ENCODE peak calls at places on chromosomes 1 and 21, in four cellular contexts. A is endothelial cell, I is MM.1S, K is RWPE1. M is an unnamed sample.

GRCh38 chr1:64006276-64007051 is 197.0 kb upstream of the UBE2U start:
- DNase-seq in A (no peak), I (no peak), K (peak), M (no peak)

GRCh38 chr1:197944485-197944884 is 27.3 kb downstream of the LHX9 start:
- DNase-seq in A (no peak), I (no peak), K (no peak), M (no peak)

GRCh38 chr1:214008791-214009612 is 21.2 kb downstream of the PROX1 start:
- DNase-seq in A (no peak), I (no peak), K (no peak), M (no peak)

GRCh38 chr21:44875341-44875740 is 1.9 kb upstream of the PTTG1IP start:
- DNase-seq in A (no peak), I (peak), K (no peak), M (no peak)

GRCh38 chr1:2373551-2374259 is 17.6 kb downstream of the MORN1 start:
- DNase-seq in A (no peak), I (no peak), K (no peak), M (no peak)

GRCh38 chr21:44681861-44682579 is at the start of gene KRTAP12-1:
- DNase-seq in A (no peak), I (no peak), K (no peak), M (no peak)

GRCh38 chr21:43034098-43034497 is 41.5 kb downstream of the CBS start:
- DNase-seq in A (no peak), I (no peak), K (no peak), M (no peak)

GRCh38 chr1:44828003-44828651 is 14.9 kb downstream of the PTCH2 start:
- DNase-seq in A (no peak), I (no peak), K (no peak), M (no peak)

GRCh38 chr1:63968663-63969460 is 195.0 kb downstream of the ROR1 start:
- DNase-seq in A (no peak), I (no peak), K (no peak), M (no peak)

GRCh38 chr21:31264574-31264973 is 79.5 kb downstream of the TIAM1 start:
- DNase-seq in A (no peak), I (no peak), K (no peak), M (no peak)
- TF ChIP-seq CTCF in A (no peak), I (no peak), K (no peak), M (no peak)

DNA sequence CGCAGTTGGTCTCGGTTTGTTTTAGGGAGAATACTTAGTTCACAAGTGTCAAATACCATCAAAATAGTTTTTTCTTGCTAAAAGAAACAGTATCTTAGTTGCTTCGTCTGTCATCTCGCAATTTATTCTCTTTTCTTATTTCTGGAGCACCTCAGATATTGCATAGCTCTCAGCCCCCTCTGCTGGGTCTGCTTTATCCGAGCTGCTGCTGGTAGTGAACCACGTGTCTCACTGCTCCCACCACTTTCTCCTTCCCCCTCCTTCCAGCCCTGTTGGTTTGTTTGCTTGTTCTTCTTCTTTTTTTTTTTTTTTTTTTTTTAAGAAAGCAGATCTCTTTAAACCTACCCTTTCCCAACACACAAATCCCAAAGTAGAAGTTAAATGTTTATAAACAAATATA is 170.8 kb downstream of the EDEM3 start:
- DNase-seq in A (no peak), I (no peak), K (no peak), M (no peak)
- TF ChIP-seq CTCF in A (no peak), I (no peak), K (no peak), M (no peak)

GRCh38 chr1:85347908-85348307 is 71.5 kb upstream of the BCL10 start:
- DNase-seq in A (no peak), I (no peak), K (no peak), M (no peak)
- TF ChIP-seq CTCF in A (no peak), I (no peak), K (no peak), M (no peak)

GRCh38 chr1:42479621-42480020 is 16.5 kb downstream of the CCDC30 start:
- DNase-seq in A (no peak), I (no peak), K (peak), M (no peak)
- TF ChIP-seq CTCF in A (peak), I (no peak), K (no peak), M (no peak)

DNA sequence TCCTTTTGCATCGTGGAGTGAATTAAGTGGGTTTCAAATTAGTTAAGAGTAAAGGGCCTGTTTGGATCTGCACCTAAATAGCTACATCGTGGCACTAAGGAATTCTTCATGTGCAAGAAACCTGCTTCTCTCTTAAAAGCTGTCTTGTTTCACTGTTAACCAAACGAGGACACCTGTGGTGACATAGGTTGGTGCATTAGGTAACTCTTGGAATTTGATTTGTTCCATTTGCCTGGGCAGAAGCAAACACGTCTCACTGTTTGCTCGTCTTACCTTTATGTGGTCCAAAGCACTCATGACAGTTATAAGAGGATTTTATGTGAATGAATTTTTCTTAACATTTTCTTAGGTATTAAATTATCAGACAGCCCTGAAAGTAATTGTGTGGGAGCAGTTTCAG is 60.9 kb downstream of the PRDM2 start:
- DNase-seq in A (no peak), I (no peak), K (no peak), M (no peak)
- TF ChIP-seq CTCF in A (no peak), I (no peak), K (no peak), M (no peak)

GRCh38 chr1:61184714-61185106 is 102.3 kb downstream of the NFIA start:
- DNase-seq in A (no peak), I (no peak), K (no peak), M (no peak)

GRCh38 chr1:61181016-61181560 is 98.7 kb downstream of the NFIA start:
- DNase-seq in A (no peak), I (no peak), K (no peak), M (no peak)

GRCh38 chr1:61184035-61184713 is 101.8 kb downstream of the NFIA start:
- DNase-seq in A (no peak), I (no peak), K (peak), M (no peak)

GRCh38 chr1:61183471-61184034 is 101.2 kb downstream of the NFIA start:
- DNase-seq in A (no peak), I (no peak), K (no peak), M (no peak)

GRCh38 chr1:61182049-61182448 is 99.7 kb downstream of the NFIA start:
- DNase-seq in A (no peak), I (no peak), K (peak), M (no peak)
- TF ChIP-seq CTCF in A (no peak), I (no peak), K (no peak), M (no peak)

GRCh38 chr1:152052606-152053005 is 15.8 kb upstream of the S100A11 start:
- DNase-seq in A (peak), I (peak), K (peak), M (peak)

GRCh38 chr1:152048641-152048970 is 11.8 kb upstream of the S100A11 start:
- DNase-seq in A (no peak), I (no peak), K (no peak), M (no peak)

GRCh38 chr1:152049291-152050073 is 12.7 kb upstream of the S100A11 start:
- DNase-seq in A (no peak), I (no peak), K (peak), M (no peak)

GRCh38 chr1:152053375-152053774 is 16.6 kb upstream of the S100A11 start:
- DNase-seq in A (no peak), I (no peak), K (no peak), M (no peak)

DNA sequence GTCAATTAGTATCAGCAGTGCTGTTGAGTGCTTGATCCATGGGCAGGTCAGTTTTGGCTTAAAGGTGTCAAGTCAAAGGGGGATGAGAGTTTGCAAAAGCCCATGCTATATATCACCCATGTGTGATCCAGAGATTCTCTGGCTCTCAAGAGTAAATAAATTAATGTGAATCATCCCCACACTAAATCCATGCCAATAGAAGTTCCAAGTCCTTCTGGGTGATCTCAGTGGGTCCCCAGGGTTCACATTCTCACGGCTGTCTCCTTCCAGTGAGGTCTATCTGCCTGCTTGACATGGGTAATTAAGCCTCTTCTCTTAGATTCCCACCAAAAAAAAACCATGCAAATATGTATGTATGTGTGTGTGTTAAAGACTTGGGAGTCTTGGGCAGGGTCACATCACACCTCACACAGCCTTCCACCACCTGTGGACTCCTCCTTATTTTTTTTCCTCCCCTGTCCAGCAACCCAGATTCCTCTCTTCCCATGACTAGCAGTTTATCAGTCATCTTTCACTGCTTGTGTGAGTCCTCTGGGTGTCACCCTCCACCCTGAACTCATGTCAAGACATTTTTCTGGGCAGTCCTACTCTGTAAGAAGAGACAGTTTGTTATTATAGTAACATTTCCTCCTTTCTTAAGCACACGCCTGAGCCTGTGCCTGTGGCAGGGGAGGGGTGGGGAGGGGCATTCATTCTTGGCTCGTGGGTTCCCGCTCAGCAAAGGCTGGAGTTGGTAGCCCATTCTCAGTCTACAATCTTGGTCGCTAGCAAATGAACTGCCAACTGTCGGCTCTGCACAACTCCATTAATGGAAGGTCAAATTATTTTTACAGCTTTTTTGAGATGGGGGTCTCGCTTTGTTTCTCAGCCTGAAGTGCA is 14.3 kb upstream of the S100A11 start:
- DNase-seq in A (no peak), I (no peak), K (peak), M (no peak)
- TF ChIP-seq CTCF in A (no peak), I (no peak), K (peak), M (no peak)

GRCh38 chr1:14500912-14501311 is 97.6 kb upstream of the KAZN start:
- DNase-seq in A (no peak), I (no peak), K (no peak), M (no peak)

GRCh38 chr1:14498839-14499238 is 99.6 kb upstream of the KAZN start:
- DNase-seq in A (no peak), I (no peak), K (no peak), M (no peak)

GRCh38 chr1:14500041-14500440 is 98.4 kb upstream of the KAZN start:
- DNase-seq in A (no peak), I (no peak), K (no peak), M (no peak)

GRCh38 chr1:14499312-14500040 is 99.0 kb upstream of the KAZN start:
- DNase-seq in A (no peak), I (no peak), K (no peak), M (no peak)

GRCh38 chr1:14494931-14495330 is 103.6 kb upstream of the KAZN start:
- DNase-seq in A (no peak), I (no peak), K (no peak), M (no peak)
- TF ChIP-seq CTCF in A (no peak), I (no peak), K (no peak), M (no peak)

GRCh38 chr1:88683848-88684481 is at the start of gene PKN2:
- DNase-seq in A (peak), I (peak), K (peak), M (peak)
- TF ChIP-seq CTCF in A (peak), I (peak), K (no peak), M (peak)

DNA sequence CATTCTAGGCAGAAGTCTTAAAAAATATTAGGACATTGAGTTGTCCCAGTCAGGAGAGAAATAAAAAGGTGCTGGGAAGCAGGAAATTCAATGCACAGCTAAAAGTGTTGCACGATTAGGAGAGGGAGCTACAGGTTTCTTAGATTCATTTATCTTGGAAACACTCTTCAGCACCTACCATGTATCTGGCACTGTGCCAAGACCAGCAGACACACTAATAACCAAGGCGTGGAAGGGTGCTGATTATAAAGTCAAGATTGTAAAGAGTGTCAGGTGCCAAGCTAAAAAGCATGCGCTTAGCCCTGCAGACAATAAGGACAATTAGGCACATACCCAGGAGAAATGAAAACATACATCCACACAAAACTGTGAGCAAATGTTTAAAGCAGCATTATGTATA is 129.9 kb downstream of the DSCAM start:
- DNase-seq in A (no peak), I (no peak), K (no peak), M (no peak)
- TF ChIP-seq CTCF in A (no peak), I (no peak), K (no peak), M (no peak)

M was measured in GM13977.